ENCODE peak calls at places on chromosome 15, in six cellular contexts. I is iPS DF 6.9; F is CD4-positive, CD25-positive, alpha-beta regulatory T cell; U is coronary artery; E is IMR-90; V is astrocyte of the spinal cord. R is an unnamed sample.

GRCh38 chr15:25233766-25234350 is 205.0 kb downstream of the UBE3A start:
- DNase-seq in I (no peak), F (no peak), U (no peak), E (no peak), V (no peak), R (no peak)

GRCh38 chr15:91821458-91821857 is 32.0 kb upstream of the SLCO3A1 start:
- DNase-seq in I (no peak), F (no peak), U (no peak), E (no peak), V (no peak), R (no peak)

GRCh38 chr15:36434160-36434559 is 145.3 kb upstream of the CDIN1 start:
- DNase-seq in I (no peak), F (no peak), U (no peak), E (no peak), V (no peak), R (no peak)

GRCh38 chr15:28873585-28874139 is 12.1 kb upstream of the APBA2 start:
- DNase-seq in I (no peak), F (no peak), U (no peak), E (no peak), V (no peak), R (no peak)

GRCh38 chr15:69795601-69796000 is 302.1 kb downstream of the TLE3 start:
- DNase-seq in I (no peak), F (no peak), U (peak; percentile 62), E (no peak), V (no peak), R (no peak)

GRCh38 chr15:101157721-101158120 is 94.1 kb downstream of the CHSY1 start:
- DNase-seq in I (no peak), F (no peak), U (no peak), E (no peak), V (no peak), R (no peak)

GRCh38 chr15:69160976-69161877 is 792 bp downstream of the GLCE start:
- DNase-seq in I (no peak), F (no peak), U (no peak), E (peak; percentile 16), V (peak; percentile 29), R (peak; percentile 11)

GRCh38 chr15:83474578-83474977 is 27.4 kb downstream of the SH3GL3 start:
- DNase-seq in I (no peak), F (no peak), U (no peak), E (no peak), V (no peak), R (no peak)

GRCh38 chr15:66220587-66220986 is 33.0 kb downstream of the MEGF11 start:
- DNase-seq in I (no peak), F (no peak), U (no peak), E (no peak), V (no peak), R (no peak)

GRCh38 chr15:72866866-72867616 is 83.5 kb upstream of the ADPGK start:
- DNase-seq in I (no peak), F (no peak), U (no peak), E (no peak), V (no peak), R (no peak)

GRCh38 chr15:59339252-59339672 is 33.4 kb downstream of the MYO1E start:
- DNase-seq in I (no peak), F (no peak), U (no peak), E (no peak), V (peak; percentile 52), R (no peak)

GRCh38 chr15:59223736-59224135 is 17.1 kb downstream of the LDHAL6B start:
- DNase-seq in I (no peak), F (no peak), U (no peak), E (no peak), V (peak; percentile 22), R (no peak)

GRCh38 chr15:50993598-50993997 is 85.1 kb downstream of the AP4E1 start:
- DNase-seq in I (no peak), F (no peak), U (no peak), E (peak; percentile 47), V (peak; percentile 71), R (no peak)

DNA sequence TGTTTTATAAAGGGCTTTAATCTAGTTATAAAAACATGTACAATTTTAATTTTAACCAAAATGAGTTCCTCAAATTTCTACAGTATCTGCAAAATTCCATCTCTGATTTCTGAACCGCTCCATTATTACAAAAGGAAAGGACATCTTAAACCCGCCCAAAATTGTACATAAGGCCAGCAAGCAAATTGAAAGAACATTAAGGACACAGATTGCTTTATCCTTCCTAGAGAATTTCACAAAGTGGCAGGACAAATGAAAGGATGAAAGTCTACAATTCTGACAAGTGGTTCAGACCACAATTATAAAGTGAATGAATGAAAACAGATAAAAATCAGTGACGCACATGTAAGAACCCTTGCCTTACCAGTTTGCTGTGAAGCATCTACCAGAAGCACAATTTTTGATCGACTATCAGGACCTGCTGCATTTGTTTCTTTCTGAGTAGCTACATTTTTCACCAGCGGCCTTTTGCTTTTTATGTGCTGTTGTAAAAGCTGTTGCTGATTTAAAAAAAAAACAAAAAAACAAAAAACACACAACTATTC is 13.6 kb downstream of the SECISBP2L start:
- DNase-seq in I (no peak), F (no peak), U (no peak), E (no peak), V (no peak), R (no peak)
- H3K4me3 ChIP-seq in I (no peak overlapping the region), F (no peak overlapping the region), U (no peak overlapping the region), E (no peak overlapping the region), V (no peak overlapping the region), R (no peak overlapping the region)

DNA sequence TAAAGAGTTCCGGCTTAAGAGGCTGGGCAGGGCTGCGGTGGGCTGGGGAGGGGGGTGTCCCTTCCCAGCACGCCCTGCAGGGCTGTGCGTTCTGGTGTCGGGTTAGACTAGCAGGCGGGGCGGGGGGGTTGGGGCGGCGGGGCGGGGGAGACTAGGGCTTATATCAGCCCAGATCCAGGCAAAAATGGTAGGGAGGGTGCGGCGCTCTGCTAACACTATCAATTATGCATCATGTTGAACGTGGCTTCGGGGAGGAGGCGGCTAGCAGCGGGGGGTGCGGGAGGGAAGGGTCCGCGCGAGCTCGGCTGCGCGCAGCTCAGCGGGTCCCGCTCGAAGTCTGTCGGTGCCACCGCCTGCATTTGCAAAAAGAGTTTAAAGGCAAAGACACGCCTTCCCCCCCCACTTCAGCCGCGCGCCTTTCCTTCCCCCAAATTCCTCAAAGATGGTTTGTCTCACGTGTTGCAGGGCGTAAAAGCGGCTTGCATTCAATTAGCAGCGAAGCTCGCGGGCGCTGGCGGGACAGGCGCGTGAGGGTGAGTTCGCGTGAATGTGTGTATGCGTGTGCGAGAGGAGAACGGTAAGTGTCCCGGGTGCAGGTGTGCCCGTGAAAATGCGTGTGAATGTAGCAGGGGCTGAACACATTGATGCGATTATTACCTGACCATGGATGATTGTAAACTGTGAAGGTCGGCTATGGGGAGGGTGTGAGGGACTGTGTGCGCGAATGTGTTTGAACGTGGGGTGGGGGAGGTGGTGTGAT is at the start of gene ISLR2:
- DNase-seq in I (no peak), F (no peak), U (no peak), E (no peak), V (peak; percentile 28), R (no peak)
- H3K4me3 ChIP-seq in I (peak within 1 kb of the TSS; percentile 14), F (no peak within 1 kb of the TSS), U (peak within 1 kb of the TSS; percentile 58), E (no peak within 1 kb of the TSS), V (peak within 1 kb of the TSS; percentile 22), R (no peak within 1 kb of the TSS)

GRCh38 chr15:77541421-77542181 is 91.1 kb downstream of the LINGO1 start:
- DNase-seq in I (no peak), F (no peak), U (no peak), E (peak; percentile 22), V (peak; percentile 11), R (no peak)

GRCh38 chr15:77544162-77544561 is 88.5 kb downstream of the LINGO1 start:
- DNase-seq in I (no peak), F (no peak), U (no peak), E (no peak), V (no peak), R (no peak)

GRCh38 chr15:77545058-77545457 is 87.7 kb downstream of the LINGO1 start:
- DNase-seq in I (no peak), F (no peak), U (no peak), E (no peak), V (no peak), R (no peak)

GRCh38 chr15:77542491-77543001 is 90.2 kb downstream of the LINGO1 start:
- DNase-seq in I (no peak), F (no peak), U (no peak), E (peak; percentile 53), V (peak; percentile 8), R (no peak)

DNA sequence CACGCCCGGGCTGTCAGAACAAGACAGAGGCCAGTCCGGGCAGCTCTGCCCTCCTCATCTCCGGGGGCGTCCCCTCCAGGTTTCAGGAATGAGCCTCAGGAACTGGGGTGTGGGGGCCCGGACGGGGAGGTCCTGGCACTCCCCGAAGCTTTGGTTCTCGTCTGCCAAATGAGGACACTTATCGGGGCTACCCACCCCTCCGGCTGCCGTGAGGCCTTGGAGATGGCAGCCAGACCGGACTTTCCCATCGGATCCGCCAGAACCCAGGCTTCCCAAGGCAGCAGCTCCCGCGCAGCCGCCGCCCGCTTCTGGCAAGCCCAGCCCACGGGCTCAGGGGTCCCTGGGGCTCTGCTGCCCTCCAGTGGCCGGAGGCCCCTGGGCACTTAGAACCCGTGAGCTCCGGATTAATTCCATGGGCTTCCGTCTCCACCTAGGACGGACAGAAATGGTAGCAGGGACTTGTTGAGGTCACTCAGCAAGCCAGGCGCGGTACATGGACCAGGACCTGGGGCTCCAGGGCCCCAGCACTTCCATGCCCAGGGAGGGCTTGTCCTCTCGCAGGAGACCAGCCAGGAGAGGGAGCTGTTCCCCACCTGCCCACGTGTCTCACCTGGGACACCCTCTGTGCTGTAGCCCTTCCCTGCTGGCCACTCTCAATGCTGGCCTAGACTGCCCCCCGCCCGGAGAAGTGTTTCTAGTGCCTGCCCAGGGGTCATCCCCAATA is 89.4 kb downstream of the LINGO1 start:
- DNase-seq in I (peak; percentile 84), F (peak; percentile 40), U (peak; percentile 87), E (peak; percentile 78), V (peak; percentile 80), R (peak; percentile 68)
- H3K4me3 ChIP-seq in I (no peak overlapping the region), F (peak overlapping the region; percentile 44), U (peak overlapping the region; percentile 66), E (peak overlapping the region; percentile 11), V (peak overlapping the region; percentile 46), R (peak overlapping the region; percentile 70)

GRCh38 chr15:58108117-58108516 is 30.1 kb upstream of the AQP9 start:
- DNase-seq in I (no peak), F (no peak), U (no peak), E (no peak), V (no peak), R (no peak)

GRCh38 chr15:58109419-58109818 is 28.8 kb upstream of the AQP9 start:
- DNase-seq in I (no peak), F (no peak), U (no peak), E (no peak), V (no peak), R (no peak)

GRCh38 chr15:58114388-58114787 is 23.8 kb upstream of the AQP9 start:
- DNase-seq in I (no peak), F (no peak), U (no peak), E (no peak), V (no peak), R (no peak)

GRCh38 chr15:58111718-58112104 is 26.5 kb upstream of the AQP9 start:
- DNase-seq in I (no peak), F (no peak), U (no peak), E (no peak), V (no peak), R (no peak)

DNA sequence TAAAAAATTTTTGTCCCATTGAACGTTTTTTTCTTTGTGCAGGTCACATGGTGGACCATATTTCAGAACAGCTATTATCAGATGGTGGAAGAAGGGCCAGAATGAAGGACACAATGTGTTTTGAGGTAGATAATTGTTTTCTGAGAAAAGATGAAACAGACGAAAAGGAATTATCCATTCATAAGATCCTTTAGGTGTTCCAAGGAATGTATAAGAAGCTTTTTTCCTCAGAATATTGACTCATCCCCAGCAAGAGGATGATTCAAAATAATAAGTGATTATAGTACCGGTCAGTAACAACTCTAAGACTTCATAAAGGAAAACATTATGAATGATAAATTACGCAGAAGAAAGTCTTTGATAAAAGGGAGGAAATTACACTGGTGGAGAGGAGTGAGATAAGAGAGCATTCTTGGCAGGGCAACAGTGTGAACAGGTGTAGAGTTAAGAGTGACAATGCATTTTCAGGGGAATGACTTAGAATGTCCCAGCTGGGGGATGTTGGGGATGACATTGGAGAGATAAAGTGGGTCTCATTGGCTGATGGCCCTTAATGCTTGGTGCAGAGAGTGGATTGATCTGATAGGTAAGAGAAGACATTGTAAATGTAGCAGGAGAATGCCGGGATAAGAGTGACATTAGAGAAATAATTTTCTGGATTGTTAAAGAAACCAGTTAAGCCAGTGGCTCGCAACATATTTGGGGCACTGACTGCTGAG is 27.0 kb upstream of the AQP9 start:
- DNase-seq in I (no peak), F (no peak), U (no peak), E (no peak), V (no peak), R (no peak)
- H3K4me3 ChIP-seq in I (no peak overlapping the region), F (no peak overlapping the region), U (no peak overlapping the region), E (no peak overlapping the region), V (no peak overlapping the region), R (no peak overlapping the region)